ENCODE peak calls at places on chromosomes 13 and 19, in six cellular contexts. W, A, E, Q, S and N are unnamed samples. For H3K9me3, the result is how much of the 10 kb centered on the place peaks cover.

GRCh38 chr19:51372649-51373504 is at the start of gene NKG7:
- DNase-seq in A (no peak), W (peak), Q (no peak), S (no peak), E (peak), N (no peak)

GRCh38 chr19:42132030-42132628 is at the start of gene POU2F2:
- DNase-seq in Q (no peak), E (peak), W (peak), S (no peak), A (no peak), N (no peak)

GRCh38 chr19:10565028-10565566 is 713 bp downstream of the KRI1 start:
- DNase-seq in A (no peak), S (no peak), W (peak), E (peak), Q (peak), N (peak)

GRCh38 chr19:6930190-6930589 is 42.8 kb downstream of the ADGRE1 start:
- DNase-seq in E (no peak), A (no peak), S (no peak), W (no peak), Q (no peak), N (no peak)

GRCh38 chr13:34401741-34402140 is 540.3 kb upstream of the NBEA start:
- DNase-seq in E (no peak), A (no peak), W (no peak), Q (no peak), S (no peak), N (no peak)

GRCh38 chr19:46639356-46640061 is 3.5 kb upstream of the GNG8 start:
- DNase-seq in W (peak), Q (no peak), S (no peak), A (peak), E (peak), N (peak)

GRCh38 chr19:8334458-8335342 is 8.4 kb downstream of the KANK3 start:
- DNase-seq in W (peak), E (no peak), S (peak), A (peak), Q (peak), N (peak)

GRCh38 chr19:610801-611505 is 21.3 kb downstream of the HCN2 start:
- DNase-seq in S (no peak), A (peak), Q (no peak), E (peak), W (peak), N (peak)

GRCh38 chr13:98871727-98872126 is 106.1 kb downstream of the DOCK9 start:
- DNase-seq in S (no peak), W (no peak), Q (no peak), E (no peak), A (no peak), N (no peak)

GRCh38 chr13:82713681-82714405 is 1168.4 kb downstream of the SLITRK1 start:
- DNase-seq in W (no peak), A (peak), E (no peak), S (no peak), Q (no peak), N (no peak)

GRCh38 chr19:41302624-41303351 is 7.2 kb upstream of the CCDC97 start:
- DNase-seq in Q (no peak), E (no peak), W (no peak), S (no peak), A (no peak), N (no peak)

GRCh38 chr13:105616313-105617075 is 919.0 kb downstream of the EFNB2 start:
- DNase-seq in E (no peak), W (no peak), Q (peak), A (peak), S (no peak), N (no peak)

GRCh38 chr13:28299941-28300340 is 161.6 kb downstream of the PAN3 start:
- DNase-seq in E (no peak), Q (no peak), A (no peak), S (no peak), W (no peak), N (no peak)

GRCh38 chr13:25859528-25859927 is 192.3 kb downstream of the SHISA2 start:
- DNase-seq in E (no peak), W (no peak), Q (no peak), A (no peak), S (no peak), N (no peak)

GRCh38 chr13:45411631-45412030 is 6.5 kb downstream of the SLC25A30 start:
- DNase-seq in A (no peak), W (no peak), E (no peak), Q (no peak), S (no peak), N (no peak)

GRCh38 chr13:50126378-50127016 is 111.3 kb downstream of the KCNRG start:
- DNase-seq in W (no peak), S (no peak), E (peak), A (no peak), Q (peak), N (peak)

GRCh38 chr13:99385161-99385560 is 78.0 kb upstream of the GPR183 start:
- DNase-seq in A (no peak), S (no peak), E (no peak), Q (no peak), W (no peak), N (no peak)

GRCh38 chr19:57583521-57584416 is at the start of gene ZIK1:
- DNase-seq in Q (peak), E (peak), A (peak), W (no peak), S (peak), N (peak)

GRCh38 chr19:14554382-14554812 is 17.5 kb downstream of the NDUFB7 start:
- DNase-seq in Q (no peak), S (peak), A (no peak), E (no peak), W (peak), N (no peak)

GRCh38 chr13:59665736-59666135 is 498.0 kb downstream of the DIAPH3 start:
- DNase-seq in E (no peak), S (no peak), A (no peak), Q (peak), W (no peak), N (peak)

GRCh38 chr13:30143671-30144400 is 163.5 kb downstream of the KATNAL1 start:
- DNase-seq in S (no peak), W (no peak), Q (no peak), A (peak), E (no peak), N (no peak)

GRCh38 chr19:49850487-49851342 is at the start of gene PTOV1:
- DNase-seq in E (peak), W (peak), Q (peak), S (peak), A (peak), N (peak)

GRCh38 chr13:41835871-41836270 is 125.0 kb downstream of the VWA8 start:
- DNase-seq in S (no peak), A (peak), Q (no peak), W (no peak), E (no peak), N (peak)

GRCh38 chr19:5966215-5966614 is 11.7 kb downstream of the RANBP3 start:
- DNase-seq in A (peak), S (no peak), E (no peak), Q (no peak), W (no peak), N (no peak)

GRCh38 chr13:108082481-108082880 is 132.9 kb downstream of the LIG4 start:
- DNase-seq in A (no peak), S (no peak), W (no peak), E (no peak), Q (no peak), N (no peak)

GRCh38 chr13:108083056-108083455 is 132.3 kb downstream of the LIG4 start:
- DNase-seq in E (no peak), Q (peak), W (no peak), S (no peak), A (peak), N (no peak)

DNA sequence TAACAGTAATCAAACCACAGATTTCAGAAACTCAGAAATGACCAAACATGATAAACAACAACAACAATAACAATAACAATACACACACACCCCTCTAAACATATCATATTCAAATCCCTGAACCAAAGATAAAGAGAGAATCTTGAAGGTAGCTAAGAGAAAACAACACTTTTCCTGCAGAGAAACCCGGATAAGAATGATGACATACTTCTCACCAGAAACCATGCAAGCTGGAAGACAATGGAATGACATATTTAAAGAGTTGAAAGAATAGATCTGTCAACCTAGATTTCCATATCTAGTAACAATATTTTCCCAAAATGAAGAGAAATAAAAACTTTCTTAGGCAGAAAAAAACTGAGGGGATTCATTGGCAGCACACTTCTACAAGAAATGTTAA is 138.1 kb downstream of the LIG4 start:
- DNase-seq in W (no peak), E (no peak), Q (no peak), A (no peak), S (no peak), N (no peak)
- TF ChIP-seq EZH2 in W (no peak), E (no peak), Q (no peak), A (no peak), S (no peak), N (no peak)

GRCh38 chr19:12546903-12547302 is 4.4 kb downstream of the ZNF564 start:
- DNase-seq in W (no peak), A (no peak), Q (no peak), E (no peak), S (no peak), N (no peak)

GRCh38 chr19:12546068-12546467 is 5.2 kb downstream of the ZNF564 start:
- DNase-seq in E (no peak), Q (no peak), S (no peak), A (no peak), W (no peak), N (no peak)

GRCh38 chr19:12545267-12545666 is 6.0 kb downstream of the ZNF564 start:
- DNase-seq in A (no peak), S (no peak), W (no peak), E (no peak), Q (no peak), N (no peak)

GRCh38 chr19:12543855-12544254 is 7.4 kb downstream of the ZNF564 start:
- DNase-seq in A (peak), W (no peak), E (no peak), S (no peak), Q (no peak), N (no peak)

GRCh38 chr19:12544401-12544876 is 6.8 kb downstream of the ZNF564 start:
- DNase-seq in Q (peak), A (peak), S (no peak), E (no peak), W (peak), N (no peak)
- H3K9me3 ChIP-seq in Q (under half), A (under half), S (half or more), E (under half), W (half or more), N (under half)

GRCh38 chr19:18001837-18002345 is 6.1 kb upstream of the ARRDC2 start:
- DNase-seq in S (no peak), A (no peak), Q (no peak), E (no peak), W (no peak), N (no peak)
- TF ChIP-seq EZH2 in S (no peak), A (no peak), Q (no peak), E (no peak), W (no peak), N (no peak)

GRCh38 chr19:22517496-22518411 is 95.6 kb upstream of the ZNF98 start:
- DNase-seq in S (no peak), W (no peak), A (no peak), Q (no peak), E (no peak), N (no peak)
- H3K9me3 ChIP-seq in S (under half), W (under half), A (under half), Q (under half), E (under half), N (under half)

GRCh38 chr19:30227071-30227621 is 145.0 kb upstream of the ZNF536 start:
- DNase-seq in S (no peak), E (no peak), Q (peak), A (no peak), W (no peak), N (no peak)
- TF ChIP-seq EZH2 in S (no peak), E (no peak), Q (no peak), A (no peak), W (no peak), N (no peak)

GRCh38 chr19:21812448-21812847 is 23.5 kb downstream of the ZNF43 start:
- DNase-seq in W (no peak), S (no peak), E (no peak), A (no peak), Q (no peak), N (no peak)
- H3K9me3 ChIP-seq in W (under half), S (half or more), E (half or more), A (under half), Q (under half), N (half or more)

DNA sequence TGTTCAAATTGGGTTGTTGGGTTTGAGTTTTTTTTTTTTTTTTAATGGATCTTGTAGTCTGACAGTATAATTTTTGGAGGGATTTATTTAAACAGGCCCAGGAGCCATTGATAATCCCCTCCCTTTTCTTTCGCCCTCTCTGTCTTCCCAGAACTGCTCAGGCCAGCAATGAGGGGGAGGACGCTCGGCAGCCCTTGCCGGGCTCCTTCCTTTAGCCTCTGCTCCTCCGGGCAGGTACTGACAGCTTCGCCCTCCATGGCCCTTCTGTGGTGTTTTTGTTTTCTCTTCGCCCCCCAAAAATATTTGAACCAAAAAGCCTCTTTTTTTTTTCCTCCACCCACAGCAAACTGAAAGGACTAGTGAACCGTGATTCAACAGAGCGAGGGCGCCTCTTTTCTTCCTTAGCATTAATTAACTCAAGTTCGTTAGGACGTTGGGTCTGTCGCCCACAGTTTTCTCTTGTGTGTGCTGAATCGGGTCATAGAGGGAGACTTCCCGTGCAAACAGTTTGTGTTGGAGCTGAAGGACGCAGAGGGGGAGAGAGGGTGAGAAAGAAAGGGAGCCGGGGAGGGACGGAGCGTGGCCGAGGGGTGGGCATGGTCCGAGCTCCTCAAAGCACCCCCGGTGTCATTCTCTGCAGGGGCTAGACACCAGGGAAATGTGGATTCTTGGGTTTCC is 21.5 kb downstream of the NFIX start:
- DNase-seq in E (no peak), A (no peak), W (peak), S (no peak), Q (no peak), N (no peak)
- TF ChIP-seq EZH2 in E (no peak), A (no peak), W (no peak), S (no peak), Q (no peak), N (no peak)